ENCODE peak calls at places on chromosomes 4 and X, in four cellular contexts. Z, N, D and M are unnamed samples.

GRCh38 chrX:130825509-130825908 is 77.5 kb downstream of the ENOX2 start:
- DNase-seq in Z (no peak), N (no peak), D (no peak), M (no peak)

GRCh38 chr4:173531085-173531965 is 1.3 kb upstream of the HAND2 start:
- DNase-seq in Z (peak), D (peak), N (no peak), M (no peak)

GRCh38 chr4:109009909-109010308 is 247.1 kb upstream of the ETNPPL start:
- DNase-seq in Z (no peak), N (no peak), D (peak), M (no peak)

GRCh38 chr4:184471872-184472539 is 2.3 kb downstream of the IRF2 start:
- DNase-seq in N (peak), Z (no peak), D (peak), M (no peak)

GRCh38 chr4:121551881-121552280 is 144.9 kb downstream of the ANXA5 start:
- DNase-seq in N (no peak), Z (no peak), D (peak), M (no peak)

GRCh38 chr4:166422475-166422874 is 549.4 kb downstream of the TLL1 start:
- DNase-seq in Z (no peak), N (peak), D (peak), M (peak)

GRCh38 chrX:116490091-116490490 is 27.3 kb upstream of the CT83 start:
- DNase-seq in D (peak), N (peak), Z (no peak), M (no peak)

GRCh38 chr4:139986108-139986507 is 167.9 kb downstream of the MAML3 start:
- DNase-seq in Z (no peak), N (peak), D (no peak), M (peak)

GRCh38 chrX:95318882-95319281 is 1365.8 kb upstream of the DIAPH2 start:
- DNase-seq in N (no peak), D (no peak), Z (no peak), M (no peak)

GRCh38 chr4:182192511-182193181 is 50.6 kb upstream of the TENM3 start:
- DNase-seq in Z (no peak), N (peak), D (peak), M (peak)

GRCh38 chrX:70592091-70592490 is 147.5 kb downstream of the DLG3 start:
- DNase-seq in D (peak), N (peak), Z (no peak), M (no peak)

GRCh38 chr4:111269439-111269838 is 646.6 kb upstream of the PITX2 start:
- DNase-seq in Z (no peak), N (no peak), D (no peak), M (no peak)

GRCh38 chr4:48223633-48224295 is 45.9 kb downstream of the TEC start:
- DNase-seq in D (no peak), Z (no peak), N (peak), M (no peak)

GRCh38 chr4:33715996-33716395 is 2528.3 kb downstream of the ARAP2 start:
- DNase-seq in N (peak), Z (no peak), D (peak), M (peak)

GRCh38 chr4:17126306-17126978 is 228.0 kb upstream of the LDB2 start:
- DNase-seq in N (no peak), D (no peak), Z (no peak), M (no peak)

GRCh38 chr4:105633241-105633640 is 75.2 kb downstream of the INTS12 start:
- DNase-seq in N (no peak), D (no peak), Z (no peak), M (no peak)

GRCh38 chr4:105634402-105634801 is 74.1 kb downstream of the INTS12 start:
- DNase-seq in Z (no peak), N (no peak), D (no peak), M (no peak)

GRCh38 chr4:105632599-105632998 is 75.9 kb downstream of the INTS12 start:
- DNase-seq in N (no peak), Z (no peak), D (no peak), M (no peak)

GRCh38 chr4:105641876-105642275 is 66.6 kb downstream of the INTS12 start:
- DNase-seq in N (no peak), Z (no peak), D (no peak), M (no peak)

DNA sequence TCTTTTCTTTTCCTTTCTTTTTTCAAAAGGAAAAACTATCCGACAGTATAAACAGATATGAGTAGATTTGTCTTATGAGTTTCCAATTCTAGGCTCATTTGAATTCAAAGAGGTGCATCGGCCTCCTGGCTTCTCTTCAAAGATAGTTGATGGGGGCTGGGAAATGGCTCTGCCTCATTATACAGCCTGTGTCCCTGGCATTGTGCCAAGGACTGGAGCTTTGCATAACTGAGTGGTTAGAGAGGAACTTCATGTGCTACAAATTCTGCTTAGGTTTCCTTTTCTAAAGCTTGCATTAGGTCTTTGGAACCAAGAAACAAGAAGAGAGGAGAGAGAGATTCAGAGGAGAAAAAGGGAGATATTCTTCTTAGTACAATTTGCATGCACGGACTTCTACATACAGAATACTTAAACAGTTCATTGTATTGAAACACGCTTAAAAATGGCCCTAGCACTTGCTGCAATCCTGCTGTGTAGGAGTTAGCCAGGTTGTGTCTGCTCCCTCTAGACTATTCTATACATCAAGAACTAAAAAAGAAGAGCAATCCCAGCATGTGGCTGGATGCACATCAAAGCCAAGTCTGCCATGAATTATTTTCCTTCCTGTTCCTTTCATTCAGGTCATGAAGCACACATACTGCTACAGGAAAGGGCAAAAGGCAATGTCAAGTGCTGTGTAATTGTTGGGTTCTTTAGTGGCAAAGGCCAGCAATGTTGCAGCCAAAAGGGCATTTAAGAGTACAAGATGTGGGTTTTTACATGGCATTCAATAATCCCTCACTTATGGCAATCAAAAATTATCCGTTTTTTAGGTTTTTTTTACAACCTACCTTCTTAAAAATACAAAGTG is 70.9 kb downstream of the INTS12 start:
- DNase-seq in D (peak), N (peak), Z (no peak), M (peak)
- H3K4me3 ChIP-seq in D (no peak), N (no peak), Z (no peak), M (no peak)

DNA sequence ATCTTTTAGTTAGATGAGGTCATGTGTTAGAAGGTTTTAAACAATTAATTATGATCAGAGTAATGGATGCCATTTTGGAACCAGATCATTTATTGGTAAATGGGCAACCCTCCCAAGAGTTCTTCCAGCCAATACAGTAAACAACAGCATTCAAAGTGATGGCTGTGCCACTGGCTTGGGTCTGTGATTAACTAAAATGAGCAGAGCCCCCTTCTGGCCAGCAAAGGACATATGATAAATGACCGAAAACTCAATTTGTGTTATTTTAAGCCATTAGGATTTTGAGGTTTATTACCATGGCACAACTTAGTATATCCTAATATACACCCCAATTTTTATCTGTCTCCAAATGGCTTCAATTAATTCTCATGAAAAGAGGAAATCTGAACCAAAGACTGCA is 90.8 kb upstream of the NPFFR2 start:
- DNase-seq in D (peak), Z (no peak), N (no peak), M (no peak)
- TF ChIP-seq CTCF in D (peak), Z (no peak), N (peak), M (peak)

GRCh38 chr4:147733614-147734344 is 1.9 kb downstream of the ARHGAP10 start:
- DNase-seq in Z (no peak), D (peak), N (peak), M (no peak)

GRCh38 chr4:147734496-147734895 is 2.6 kb downstream of the ARHGAP10 start:
- DNase-seq in D (no peak), Z (no peak), N (no peak), M (no peak)

GRCh38 chr4:147737623-147738022 is 5.7 kb downstream of the ARHGAP10 start:
- DNase-seq in D (no peak), Z (no peak), N (peak), M (no peak)

GRCh38 chr4:147736458-147736857 is 4.6 kb downstream of the ARHGAP10 start:
- DNase-seq in D (peak), N (peak), Z (no peak), M (no peak)

DNA sequence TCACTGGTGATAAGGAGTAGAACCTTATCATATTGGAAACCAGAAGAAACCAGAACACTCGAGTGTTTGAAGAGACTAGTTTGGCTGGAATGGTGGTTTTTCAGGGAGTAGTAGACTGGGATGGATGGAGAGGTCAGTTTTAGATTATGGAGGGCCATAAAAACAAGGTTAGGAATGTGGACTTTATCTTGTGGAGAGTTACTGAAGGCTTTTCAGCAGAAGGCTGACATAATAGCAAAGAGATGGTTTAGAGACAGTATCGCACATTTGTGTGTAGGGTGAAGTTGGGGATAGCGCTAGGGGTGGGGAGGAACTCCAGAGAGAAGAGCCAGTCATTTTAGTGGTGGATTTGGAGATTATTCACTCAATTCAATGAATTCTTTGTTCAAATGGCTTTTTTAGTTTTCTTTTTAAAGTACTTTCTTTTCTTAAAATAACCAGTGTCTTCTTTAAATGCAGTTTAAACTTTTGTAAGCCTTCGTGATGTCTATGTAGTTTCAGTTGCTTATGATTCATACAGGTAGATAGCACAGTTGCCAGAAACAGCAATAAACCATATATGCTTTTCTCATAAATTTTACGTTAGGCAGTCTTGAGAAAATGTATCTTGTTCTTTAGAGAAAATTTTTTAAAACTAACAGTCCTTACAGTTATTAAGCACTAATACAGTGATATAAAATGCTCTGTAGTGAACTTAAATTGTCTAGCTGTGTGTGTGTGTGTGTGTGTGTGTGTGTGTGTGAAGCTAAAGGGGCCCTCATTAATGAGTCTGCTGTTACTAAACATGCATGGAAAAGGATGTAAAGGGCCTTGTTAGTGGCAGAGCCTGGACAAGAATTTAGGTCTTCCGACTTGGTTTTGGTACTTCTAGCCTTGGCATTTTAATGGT is 3.8 kb downstream of the ARHGAP10 start:
- DNase-seq in N (no peak), D (peak), Z (no peak), M (no peak)
- H3K4me3 ChIP-seq in N (no peak), D (no peak), Z (no peak), M (peak)

GRCh38 chrX:133529578-133529977 is 114.3 kb upstream of the GPC4 start:
- DNase-seq in Z (no peak), D (no peak), N (no peak), M (no peak)
- TF ChIP-seq CTCF in Z (no peak), D (no peak), N (no peak), M (no peak)